ENCODE peak calls at places on chromosome 18, in seven cellular contexts. M is HCT116, L is SK-N-SH, Z is HepG2, G is K562, H is H1, J is GM12878. A is an unnamed sample.

GRCh38 chr18:25289040-25289631 is 62.8 kb downstream of the ZNF521 start:
- DNase-seq in M (no peak), L (no peak), G (no peak), Z (no peak), H (no peak), J (no peak), A (no peak)

GRCh38 chr18:50747849-50748242 is 72.0 kb downstream of the MRO start:
- DNase-seq in G (no peak), L (no peak), M (no peak), J (no peak), Z (no peak), H (no peak), A (no peak)

GRCh38 chr18:35983818-35984217 is 11.3 kb downstream of the RMP24 start:
- DNase-seq in H (no peak), Z (no peak), J (no peak), M (no peak), G (no peak), L (no peak), A (no peak)

GRCh38 chr18:9086624-9087023 is 15.9 kb upstream of the NDUFV2 start:
- DNase-seq in Z (no peak), H (no peak), G (no peak), M (no peak), L (no peak), J (no peak), A (no peak)

GRCh38 chr18:39555511-39555910 is 1989.9 kb upstream of the CELF4 start:
- DNase-seq in H (no peak), J (no peak), M (no peak), Z (no peak), L (no peak), G (no peak), A (no peak)

GRCh38 chr18:2222270-2223185 is 348.8 kb downstream of the METTL4 start:
- DNase-seq in H (no peak), L (no peak), J (no peak), Z (no peak), M (no peak), G (no peak), A (no peak)

GRCh38 chr18:10133516-10133915 is 219.7 kb downstream of the VAPA start:
- DNase-seq in L (no peak), H (no peak), G (no peak), J (no peak), M (no peak), Z (no peak), A (no peak)

GRCh38 chr18:59379772-59380530 is 20.9 kb upstream of the LMAN1 start:
- DNase-seq in J (no peak), H (no peak), M (no peak), Z (no peak), L (no peak), G (no peak), A (no peak)

GRCh38 chr18:22286576-22286975 is 117.2 kb downstream of the GATA6 start:
- DNase-seq in L (no peak), J (no peak), M (no peak), G (no peak), Z (no peak), H (no peak), A (peak)

GRCh38 chr18:77439888-77440287 is 190.2 kb downstream of the GALR1 start:
- DNase-seq in H (no peak), J (no peak), G (no peak), Z (no peak), M (no peak), L (no peak), A (no peak)

GRCh38 chr18:28792404-28793103 is 615.6 kb upstream of the CDH2 start:
- DNase-seq in G (no peak), J (no peak), L (no peak), M (no peak), H (no peak), Z (no peak), A (no peak)

GRCh38 chr18:54712315-54712714 is 116.0 kb upstream of the RAB27B start:
- DNase-seq in G (no peak), J (no peak), L (no peak), M (no peak), H (no peak), Z (no peak), A (no peak)

GRCh38 chr18:365651-366050 is 97.8 kb upstream of the THOC1 start:
- DNase-seq in M (no peak), Z (no peak), G (no peak), J (no peak), L (no peak), H (no peak), A (no peak)

GRCh38 chr18:56574827-56575226 is 63.6 kb downstream of the TXNL1 start:
- DNase-seq in H (no peak), L (no peak), Z (no peak), M (no peak), G (no peak), J (no peak), A (no peak)

GRCh38 chr18:35732652-35733051 is 151.1 kb downstream of the GALNT1 start:
- DNase-seq in L (no peak), H (no peak), Z (no peak), G (no peak), J (no peak), M (no peak), A (no peak)

GRCh38 chr18:69992776-69993175 is 45.1 kb upstream of the CD226 start:
- DNase-seq in Z (no peak), M (no peak), L (no peak), H (no peak), G (no peak), J (no peak), A (no peak)

GRCh38 chr18:2971741-2972552 is 41.0 kb downstream of the LPIN2 start:
- DNase-seq in G (no peak), H (no peak), Z (no peak), M (no peak), J (peak), L (no peak), A (no peak)

GRCh38 chr18:45166341-45167108 is 448.8 kb upstream of the SLC14A2 start:
- DNase-seq in H (no peak), Z (no peak), J (no peak), M (no peak), L (no peak), G (no peak), A (peak)

GRCh38 chr18:2655153-2655953 is at the start of gene SMCHD1:
- DNase-seq in J (no peak), L (peak), G (peak), M (peak), Z (peak), H (peak), A (peak)

GRCh38 chr18:44594779-44595467 is 85.8 kb upstream of the SETBP1 start:
- DNase-seq in M (no peak), G (no peak), H (no peak), J (no peak), L (no peak), Z (no peak), A (peak)

GRCh38 chr18:63138469-63139340 is 180.9 kb downstream of the BCL2 start:
- DNase-seq in J (peak), Z (no peak), H (peak), L (no peak), G (peak), M (no peak), A (peak)

GRCh38 chr18:54964741-54965140 is 5.5 kb upstream of the CCDC68 start:
- DNase-seq in G (no peak), J (no peak), M (no peak), L (no peak), H (no peak), Z (no peak), A (peak)

GRCh38 chr18:50632895-50633515 is 73.1 kb downstream of the MAPK4 start:
- DNase-seq in Z (no peak), M (no peak), G (no peak), H (no peak), L (no peak), J (no peak), A (no peak)

GRCh38 chr18:62523631-62524442 is 1.0 kb downstream of the ZCCHC2 start:
- DNase-seq in J (no peak), H (peak), M (no peak), G (peak), L (peak), Z (no peak), A (peak)

GRCh38 chr18:36153203-36153602 is 23.5 kb downstream of the ELP2 start:
- DNase-seq in J (no peak), M (no peak), L (no peak), G (no peak), H (no peak), Z (peak), A (no peak)

GRCh38 chr18:12251311-12251710 is 2.9 kb upstream of the CIDEA start:
- DNase-seq in H (no peak), M (no peak), J (no peak), G (no peak), Z (no peak), L (no peak), A (no peak)

GRCh38 chr18:12248926-12249720 is 5.0 kb upstream of the CIDEA start:
- DNase-seq in L (no peak), J (no peak), Z (no peak), H (no peak), M (no peak), G (no peak), A (no peak)

GRCh38 chr18:12247946-12248345 is 6.2 kb upstream of the CIDEA start:
- DNase-seq in J (no peak), L (no peak), M (no peak), G (no peak), H (no peak), Z (no peak), A (no peak)

GRCh38 chr18:12245793-12246135 is 8.4 kb upstream of the CIDEA start:
- DNase-seq in M (no peak), G (no peak), L (no peak), H (no peak), Z (no peak), J (no peak), A (no peak)

DNA sequence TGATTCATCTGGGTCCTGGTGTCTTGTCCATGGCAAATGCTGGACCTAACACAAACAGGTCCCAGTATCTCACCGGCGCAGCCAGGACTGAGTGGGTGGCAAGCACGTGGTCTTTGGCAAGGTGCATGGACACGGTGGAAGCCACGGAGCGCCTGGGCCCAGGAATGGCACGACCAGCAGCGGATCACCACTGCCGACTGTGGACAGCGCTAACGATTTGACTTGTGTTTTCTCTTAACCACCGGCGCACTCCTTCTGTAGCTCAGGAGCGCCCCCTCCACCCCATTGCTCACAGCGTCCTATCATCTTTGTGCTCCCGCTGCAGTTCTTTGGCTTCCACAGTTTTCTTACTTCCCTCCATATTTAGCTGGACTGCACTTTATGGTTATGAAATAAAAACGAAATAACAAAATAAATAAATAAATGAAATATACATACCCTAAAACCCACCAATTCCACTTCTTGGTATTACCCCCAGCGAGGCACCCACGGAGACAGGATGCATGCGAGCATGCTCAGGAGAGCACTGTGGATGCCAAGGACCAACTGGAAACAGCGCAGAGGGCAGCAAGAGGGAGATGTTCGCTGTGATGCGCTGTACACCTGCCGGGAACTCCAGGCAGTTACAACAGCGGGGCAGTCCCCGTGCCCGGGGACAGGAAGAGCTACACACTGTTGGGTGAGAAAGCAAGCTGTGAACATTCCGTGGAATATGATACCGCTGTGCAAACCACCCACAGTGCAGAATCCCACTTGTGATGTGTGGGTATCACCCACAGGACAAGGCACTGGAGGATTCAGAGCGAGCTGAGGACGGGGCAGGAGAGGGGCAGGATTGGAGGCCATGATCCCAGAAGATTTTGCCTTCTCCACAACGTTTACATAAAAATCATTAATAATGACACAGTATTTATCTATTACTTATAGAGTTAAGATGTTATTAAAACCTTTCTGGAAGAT is 7.0 kb upstream of the CIDEA start:
- DNase-seq in M (no peak), Z (peak), J (no peak), L (peak), H (peak), G (peak), A (peak)
- TF ChIP-seq JUND in M (no peak), Z (no peak), J (no peak), L (no peak), H (no peak), G (no peak), A (no peak)

GRCh38 chr18:24051256-24051947 is 36.8 kb downstream of the TTC39C start:
- DNase-seq in G (no peak), Z (peak), M (no peak), H (no peak), J (peak), L (no peak), A (no peak)
- TF ChIP-seq JUND in G (no peak), Z (peak), M (peak), H (no peak), J (no peak), L (no peak), A (no peak)

GRCh38 chr18:46481847-46482245 is 175.2 kb downstream of the LOXHD1 start:
- DNase-seq in G (no peak), M (no peak), J (no peak), Z (no peak), H (no peak), L (no peak), A (no peak)

GRCh38 chr18:46482831-46483230 is 174.2 kb downstream of the LOXHD1 start:
- DNase-seq in L (no peak), J (no peak), G (no peak), Z (no peak), H (no peak), M (no peak), A (no peak)

GRCh38 chr18:46485675-46486200 is 171.3 kb downstream of the LOXHD1 start:
- DNase-seq in G (no peak), L (no peak), J (no peak), M (no peak), Z (no peak), H (no peak), A (no peak)

GRCh38 chr18:46488472-46489213 is 168.4 kb downstream of the LOXHD1 start:
- DNase-seq in J (no peak), G (no peak), H (no peak), M (no peak), Z (no peak), L (no peak), A (no peak)

GRCh38 chr18:46484971-46485370 is 172.0 kb downstream of the LOXHD1 start:
- DNase-seq in Z (no peak), M (no peak), H (no peak), L (no peak), G (no peak), J (no peak), A (no peak)
- TF ChIP-seq JUND in Z (no peak), M (no peak), H (no peak), L (no peak), G (no peak), J (no peak), A (no peak)

GRCh38 chr18:5868218-5868904 is 27.0 kb downstream of the TMEM200C start:
- DNase-seq in L (peak), Z (peak), J (peak), H (peak), G (peak), M (no peak), A (no peak)
- TF ChIP-seq JUND in L (no peak), Z (no peak), J (no peak), H (peak), G (no peak), M (no peak), A (no peak)

GRCh38 chr18:48953096-48953706 is 2.4 kb upstream of the SMAD7 start:
- DNase-seq in Z (no peak), M (no peak), L (no peak), H (no peak), J (no peak), G (no peak), A (no peak)
- TF ChIP-seq JUND in Z (no peak), M (no peak), L (no peak), H (no peak), J (no peak), G (no peak), A (no peak)

DNA sequence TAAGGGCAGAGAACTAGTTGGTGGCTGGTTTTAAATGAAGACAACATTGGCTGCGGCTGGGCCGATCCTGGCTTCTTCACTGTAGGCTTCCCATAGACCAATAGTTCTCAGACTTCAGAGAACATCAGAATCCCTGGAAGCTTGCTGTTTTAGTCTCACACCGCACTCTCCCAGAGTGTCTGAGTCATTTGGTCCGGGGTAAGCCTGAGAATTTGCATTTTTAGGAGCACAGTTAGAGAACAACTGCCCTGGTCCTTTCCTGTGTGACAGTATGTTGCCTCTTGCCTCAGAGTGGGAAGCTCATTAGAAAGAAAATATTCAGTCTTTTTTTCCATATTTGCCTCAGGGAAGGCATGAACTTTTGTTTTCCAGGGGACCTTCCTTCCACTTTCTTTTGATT is 137.1 kb upstream of the GAREM1 start:
- DNase-seq in M (no peak), H (no peak), Z (no peak), L (no peak), J (no peak), G (no peak), A (no peak)
- TF ChIP-seq JUND in M (no peak), H (no peak), Z (no peak), L (no peak), J (no peak), G (no peak), A (no peak)

GRCh38 chr18:57957210-57957609 is 86.8 kb upstream of the NEDD4L start:
- DNase-seq in Z (no peak), J (no peak), G (no peak), H (no peak), M (no peak), L (no peak), A (no peak)

GRCh38 chr18:57961411-57961810 is 82.6 kb upstream of the NEDD4L start:
- DNase-seq in H (no peak), G (no peak), J (no peak), L (no peak), Z (no peak), M (no peak), A (no peak)

GRCh38 chr18:57959278-57959677 is 84.7 kb upstream of the NEDD4L start:
- DNase-seq in Z (peak), H (no peak), M (peak), L (peak), G (no peak), J (no peak), A (peak)

GRCh38 chr18:57965246-57965645 is 78.8 kb upstream of the NEDD4L start:
- DNase-seq in J (no peak), L (no peak), H (no peak), G (no peak), M (no peak), Z (no peak), A (no peak)

GRCh38 chr18:57961876-57962505 is 82.0 kb upstream of the NEDD4L start:
- DNase-seq in G (no peak), L (no peak), M (no peak), J (no peak), H (no peak), Z (no peak), A (no peak)
- TF ChIP-seq JUND in G (no peak), L (no peak), M (no peak), J (no peak), H (no peak), Z (no peak), A (no peak)

GRCh38 chr18:47587587-47587986 is 336.1 kb upstream of the SKOR2 start:
- DNase-seq in Z (no peak), G (no peak), H (no peak), J (no peak), L (no peak), M (no peak), A (peak)

GRCh38 chr18:47585914-47586313 is 334.5 kb upstream of the SKOR2 start:
- DNase-seq in Z (no peak), M (no peak), H (no peak), G (no peak), L (no peak), J (no peak), A (no peak)

GRCh38 chr18:47582055-47582454 is 330.6 kb upstream of the SKOR2 start:
- DNase-seq in L (peak), Z (no peak), G (no peak), H (no peak), M (no peak), J (no peak), A (no peak)

GRCh38 chr18:47586418-47586817 is 335.0 kb upstream of the SKOR2 start:
- DNase-seq in M (no peak), L (no peak), J (no peak), G (no peak), H (no peak), Z (no peak), A (no peak)

DNA sequence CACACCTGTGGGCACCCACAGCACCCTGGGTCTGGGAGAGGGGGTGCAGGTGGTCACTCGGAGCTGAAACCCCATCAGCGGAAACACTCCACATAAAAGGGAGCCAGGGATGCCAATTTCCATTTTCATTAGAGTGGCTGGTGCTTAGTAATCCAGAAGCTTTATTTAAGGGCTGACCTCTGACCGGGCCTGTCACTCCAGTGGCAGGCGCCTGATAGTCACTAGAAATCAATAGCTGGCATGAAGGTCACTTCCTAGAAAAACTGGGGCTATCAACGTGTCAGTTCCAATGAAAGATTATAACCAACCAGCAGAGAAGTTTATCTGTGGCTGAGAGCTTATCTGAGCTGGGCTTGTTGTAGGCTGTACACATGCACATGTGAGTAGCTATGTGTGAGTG is 333.7 kb upstream of the SKOR2 start:
- DNase-seq in J (no peak), L (no peak), G (no peak), M (no peak), Z (no peak), H (no peak), A (no peak)
- TF ChIP-seq JUND in J (no peak), L (no peak), G (no peak), M (no peak), Z (no peak), H (no peak), A (no peak)